ENCODE peak calls at places on chromosomes 1 and 21, in ten cellular contexts. L, U, R, Y, O, S, B, X, M and D are unnamed samples.

GRCh38 chr1:25900209-25900608 is 6.0 kb downstream of the STMN1 start:
- DNase-seq in U (no peak), O (no peak), B (no peak), M (no peak), X (no peak), S (no peak), L (no peak), Y (no peak), R (no peak), D (no peak)

GRCh38 chr1:16393255-16394177 is 26.5 kb downstream of the SZRD1 start:
- DNase-seq in R (no peak), Y (no peak), O (no peak), B (no peak), X (no peak), M (peak), U (no peak), L (no peak), S (no peak), D (no peak)

GRCh38 chr1:108598340-108598739 is 38.4 kb downstream of the EEIG2 start:
- DNase-seq in O (no peak), M (no peak), L (no peak), Y (no peak), B (no peak), R (no peak), X (no peak), S (no peak), U (no peak), D (no peak)

GRCh38 chr1:26278835-26279597 is 870 bp upstream of the SH3BGRL3 start:
- DNase-seq in S (no peak), L (no peak), O (peak), M (no peak), X (peak), R (no peak), B (peak), Y (no peak), U (peak), D (peak)

GRCh38 chr1:95232646-95233320 is 1.2 kb upstream of the RWDD3 start:
- DNase-seq in M (no peak), L (no peak), R (no peak), O (no peak), Y (no peak), S (no peak), U (no peak), B (no peak), X (no peak), D (no peak)

GRCh38 chr1:2411801-2412394 is 466 bp downstream of the PEX10 start:
- DNase-seq in M (no peak), L (peak), O (no peak), X (no peak), U (no peak), B (no peak), Y (no peak), S (no peak), R (no peak), D (no peak)

GRCh38 chr1:116990612-116991151 is 10.9 kb upstream of the CD101 start:
- DNase-seq in R (no peak), L (no peak), U (no peak), X (peak), Y (peak), M (peak), O (peak), S (no peak), B (peak), D (no peak)

GRCh38 chr1:102191723-102192122 is 195.0 kb upstream of the OLFM3 start:
- DNase-seq in U (peak), Y (no peak), X (no peak), M (no peak), S (peak), L (no peak), B (peak), O (peak), R (no peak), D (no peak)

GRCh38 chr21:45574081-45574501 is 31.9 kb upstream of the SLC19A1 start:
- DNase-seq in O (no peak), L (no peak), M (peak), Y (peak), X (no peak), R (no peak), S (no peak), U (no peak), B (no peak), D (no peak)

GRCh38 chr1:239765163-239765562 is 326.5 kb upstream of the FMN2 start:
- DNase-seq in O (no peak), B (no peak), X (no peak), Y (no peak), L (no peak), R (no peak), U (no peak), S (peak), M (no peak), D (no peak)

GRCh38 chr1:33123266-33123665 is 42.3 kb downstream of the AZIN2 start:
- DNase-seq in Y (no peak), M (no peak), U (no peak), L (no peak), O (no peak), R (no peak), X (no peak), B (no peak), S (no peak), D (no peak)

GRCh38 chr1:181392613-181393170 is 90.6 kb upstream of the CACNA1E start:
- DNase-seq in X (no peak), Y (no peak), M (no peak), O (no peak), L (no peak), S (no peak), B (no peak), R (no peak), U (no peak), D (no peak)

GRCh38 chr1:209383422-209383821 is 200.1 kb upstream of the CAMK1G start:
- DNase-seq in X (peak), M (no peak), Y (no peak), R (no peak), B (no peak), O (no peak), S (no peak), L (no peak), U (no peak), D (no peak)

GRCh38 chr1:98903726-98904125 is 100.9 kb downstream of the PLPPR5 start:
- DNase-seq in L (no peak), U (no peak), M (no peak), X (no peak), R (no peak), O (no peak), Y (no peak), S (no peak), B (no peak), D (no peak)

GRCh38 chr1:23426828-23427227 is 2.3 kb upstream of the TCEA3 start:
- DNase-seq in S (no peak), X (no peak), R (no peak), Y (no peak), M (no peak), B (peak), O (no peak), L (no peak), U (no peak), D (no peak)

GRCh38 chr1:22048351-22049192 is 3.9 kb upstream of the CDC42 start:
- DNase-seq in M (no peak), O (no peak), X (no peak), L (peak), B (no peak), U (peak), S (peak), R (no peak), Y (no peak), D (no peak)

DNA sequence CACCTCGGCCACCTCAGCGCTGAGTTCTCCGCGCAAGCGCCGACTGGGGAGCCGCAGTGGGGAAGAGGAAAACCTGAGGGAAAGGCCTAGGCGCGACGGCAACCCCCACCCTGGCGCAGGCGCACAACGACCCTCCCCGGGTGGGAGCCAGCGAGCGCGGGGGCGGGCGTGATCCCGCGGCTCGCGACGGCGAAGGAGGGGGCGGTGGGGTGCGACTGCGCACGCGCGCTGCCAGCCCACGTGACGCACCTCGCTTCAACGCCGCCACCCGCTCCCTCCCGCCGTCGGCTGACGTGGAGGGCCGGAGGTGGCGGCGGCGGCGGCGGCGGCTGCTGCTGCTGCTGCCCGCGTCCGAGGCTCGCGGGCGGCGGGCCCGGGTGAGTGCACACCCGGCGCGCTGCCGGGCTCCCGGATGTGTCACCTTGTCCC is at the start of the genes PIGP and TTC3:
- DNase-seq in R (peak), L (peak), O (peak), U (peak), S (peak), M (peak), B (peak), X (peak), Y (peak), D (peak)
- TF ChIP-seq POLR2AphosphoS5 in R (peak), L (peak), O (peak), U (peak), S (no peak), M (peak), B (peak), X (peak), Y (peak), D (peak)

GRCh38 chr21:26293291-26293946 is 122.8 kb upstream of the APP start:
- DNase-seq in R (no peak), S (no peak), U (no peak), O (no peak), L (no peak), X (no peak), B (no peak), M (no peak), Y (no peak), D (no peak)
- TF ChIP-seq POLR2AphosphoS5 in R (no peak), S (no peak), U (no peak), O (no peak), L (no peak), X (no peak), B (no peak), M (no peak), Y (no peak), D (no peak)

GRCh38 chr1:36821386-36821785 is 212.9 kb downstream of the GRIK3 start:
- DNase-seq in X (no peak), S (no peak), L (no peak), U (no peak), O (no peak), R (no peak), B (no peak), M (no peak), Y (no peak), D (no peak)

GRCh38 chr1:36814774-36815173 is 219.5 kb downstream of the GRIK3 start:
- DNase-seq in L (no peak), O (no peak), B (no peak), Y (no peak), R (no peak), U (no peak), S (no peak), X (no peak), M (no peak), D (no peak)

GRCh38 chr1:36818771-36819170 is 215.5 kb downstream of the GRIK3 start:
- DNase-seq in R (no peak), M (no peak), U (no peak), X (no peak), S (no peak), O (no peak), B (no peak), Y (no peak), L (no peak), D (no peak)

DNA sequence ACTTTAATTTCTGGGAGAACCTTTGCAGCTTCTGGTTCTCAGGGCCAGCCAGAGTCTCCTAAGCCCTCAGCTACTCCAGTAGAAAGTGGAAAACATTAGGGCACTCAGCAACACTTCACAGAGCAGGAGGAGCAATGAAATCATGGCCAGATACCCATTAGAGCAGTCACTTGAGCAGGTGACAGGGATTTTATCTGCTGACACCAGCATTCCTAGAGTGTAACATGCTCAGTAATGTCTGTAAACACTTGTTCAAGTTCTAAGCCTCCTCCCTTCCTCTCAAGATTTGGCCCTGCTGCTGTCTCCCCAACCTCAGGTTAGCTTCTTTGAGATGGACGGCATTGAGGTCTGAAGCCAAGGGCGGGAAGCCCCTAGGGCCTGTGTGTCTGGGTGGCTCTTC is 218.0 kb downstream of the GRIK3 start:
- DNase-seq in R (no peak), B (no peak), X (no peak), Y (no peak), O (no peak), S (no peak), L (no peak), M (no peak), U (no peak), D (no peak)
- TF ChIP-seq POLR2AphosphoS5 in R (no peak), B (no peak), X (no peak), Y (no peak), O (no peak), S (no peak), L (no peak), M (no peak), U (no peak), D (no peak)

GRCh38 chr1:196029410-196029809 is 578.8 kb downstream of the KCNT2 start:
- DNase-seq in S (no peak), M (no peak), Y (no peak), O (no peak), B (no peak), U (no peak), L (no peak), R (no peak), X (no peak), D (no peak)

GRCh38 chr1:196030455-196030854 is 577.8 kb downstream of the KCNT2 start:
- DNase-seq in M (no peak), U (no peak), S (no peak), L (no peak), B (no peak), Y (no peak), O (no peak), R (no peak), X (no peak), D (no peak)

GRCh38 chr1:196034080-196034706 is 574.0 kb downstream of the KCNT2 start:
- DNase-seq in M (no peak), B (no peak), U (peak), R (no peak), S (peak), X (no peak), O (no peak), L (no peak), Y (no peak), D (no peak)
- TF ChIP-seq POLR2AphosphoS5 in M (no peak), B (no peak), U (no peak), R (no peak), S (no peak), X (no peak), O (no peak), L (no peak), Y (no peak), D (no peak)

GRCh38 chr1:202146279-202146678 is 1.7 kb upstream of the ARL8A start:
- DNase-seq in Y (no peak), S (no peak), B (no peak), X (no peak), U (no peak), O (no peak), L (no peak), M (no peak), R (no peak), D (no peak)
- TF ChIP-seq POLR2AphosphoS5 in Y (no peak), S (no peak), B (no peak), X (no peak), U (no peak), O (no peak), L (no peak), M (no peak), R (no peak), D (no peak)

GRCh38 chr1:55694297-55694696 is 479.1 kb upstream of the USP24 start:
- DNase-seq in X (peak), S (no peak), B (no peak), L (no peak), Y (no peak), U (no peak), O (peak), M (no peak), R (no peak), D (peak)
- TF ChIP-seq POLR2AphosphoS5 in X (peak), S (no peak), B (no peak), L (no peak), Y (peak), U (no peak), O (no peak), M (no peak), R (no peak), D (no peak)

DNA sequence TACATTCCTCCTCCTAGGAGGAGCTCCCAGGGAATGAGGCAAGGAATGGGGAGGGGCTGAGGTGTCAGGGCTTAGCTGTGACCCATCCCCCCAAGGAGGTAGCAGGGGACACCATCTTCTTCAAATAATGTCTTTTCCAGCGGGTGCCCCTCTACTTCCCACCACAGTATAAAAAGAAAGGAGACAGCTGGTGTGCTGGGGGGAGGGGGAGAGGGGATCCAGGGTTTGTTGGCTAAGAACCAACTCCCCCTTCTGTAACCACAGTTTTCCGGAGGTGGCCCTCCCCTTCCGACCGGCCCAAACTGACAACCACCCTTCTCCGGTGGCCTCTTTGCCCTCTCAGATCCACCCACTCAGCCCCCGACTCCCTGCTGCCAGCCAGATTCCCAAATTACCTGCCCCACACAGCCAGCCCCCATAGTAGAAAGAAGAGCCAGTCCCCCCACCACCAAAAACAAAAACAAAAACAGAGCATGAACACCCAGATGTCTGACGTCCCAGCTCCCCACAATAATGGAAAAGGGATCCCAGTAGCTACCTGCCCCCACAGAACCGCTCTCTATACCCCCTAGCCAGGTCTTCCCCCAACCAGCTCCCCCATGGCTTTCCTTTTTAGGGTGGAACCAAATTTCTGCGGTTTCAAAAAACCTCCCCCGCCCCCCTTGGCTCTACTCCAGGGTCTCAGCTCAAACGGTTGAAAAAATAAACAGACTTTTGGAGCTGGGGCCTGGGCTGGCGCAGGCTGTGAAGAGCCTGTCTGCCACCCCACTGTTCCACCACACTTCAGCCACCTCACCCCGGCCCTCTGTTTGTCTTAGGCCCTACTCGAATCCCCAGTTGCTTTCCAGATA is 2.1 kb downstream of the ARHGEF2 start:
- DNase-seq in U (peak), R (no peak), L (no peak), S (peak), B (peak), X (peak), M (no peak), Y (peak), O (no peak), D (peak)
- TF ChIP-seq POLR2AphosphoS5 in U (peak), R (no peak), L (peak), S (no peak), B (no peak), X (no peak), M (no peak), Y (peak), O (no peak), D (no peak)